ENCODE peak calls at places on chromosomes 11 and 22, in nine cellular contexts. S is HL-60, B is stomach, T is fibroblast of mammary gland, R is left lung, J is IMR-90, U is AG04450, H is bronchial epithelial cell, Z is tibial artery. K is an unnamed sample.

GRCh38 chr22:43000441-43001175 is 14.3 kb downstream of the PACSIN2 start:
- DNase-seq in S (peak), B (no peak), T (peak), R (no peak), J (peak), U (no peak), H (peak), Z (no peak), K (no peak)

GRCh38 chr11:6474806-6475500 is 1.2 kb upstream of the TRIM3 start:
- DNase-seq in S (no peak), B (no peak), T (no peak), R (no peak), J (peak), U (no peak), H (no peak), Z (no peak), K (no peak)

GRCh38 chr11:77542296-77542695 is 47.5 kb upstream of the AQP11 start:
- DNase-seq in S (no peak), B (no peak), T (peak), R (no peak), J (peak), U (no peak), H (peak), Z (no peak), K (no peak)

GRCh38 chr11:58334708-58335107 is 24.2 kb downstream of the OR5B17 start:
- DNase-seq in S (no peak), B (no peak), T (peak), R (no peak), J (peak), U (peak), H (peak), Z (no peak), K (no peak)

GRCh38 chr11:134584001-134584561 is 172.0 kb upstream of the B3GAT1 start:
- DNase-seq in S (no peak), B (no peak), T (no peak), R (no peak), J (no peak), U (no peak), H (no peak), Z (no peak), K (no peak)

GRCh38 chr11:72233773-72234513 is 9.4 kb downstream of the INPPL1 start:
- DNase-seq in S (no peak), B (no peak), T (no peak), R (no peak), J (no peak), U (no peak), H (no peak), Z (peak), K (no peak)

GRCh38 chr11:20112291-20113146 is 47.8 kb downstream of the DBX1 start:
- DNase-seq in S (no peak), B (peak), T (peak), R (no peak), J (peak), U (peak), H (peak), Z (peak), K (no peak)

GRCh38 chr11:12066056-12066798 is 44.2 kb upstream of the MICAL2 start:
- DNase-seq in S (no peak), B (no peak), T (peak), R (no peak), J (peak), U (peak), H (peak), Z (no peak), K (no peak)

GRCh38 chr11:844693-845644 is 2.3 kb downstream of the TSPAN4 start:
- DNase-seq in S (no peak), B (peak), T (peak), R (peak), J (peak), U (peak), H (no peak), Z (peak), K (no peak)

GRCh38 chr11:24965780-24966179 is 468.9 kb downstream of the LUZP2 start:
- DNase-seq in S (no peak), B (no peak), T (no peak), R (no peak), J (no peak), U (no peak), H (peak), Z (no peak), K (no peak)

GRCh38 chr11:43578346-43579170 is 102.0 kb upstream of the HSD17B12 start:
- DNase-seq in S (no peak), B (no peak), T (peak), R (no peak), J (peak), U (no peak), H (peak), Z (no peak), K (no peak)

GRCh38 chr11:17742019-17742418 is 7.4 kb downstream of the KCNC1 start:
- DNase-seq in S (no peak), B (no peak), T (no peak), R (no peak), J (no peak), U (no peak), H (no peak), Z (no peak), K (no peak)

GRCh38 chr11:120281161-120281795 is 41.3 kb downstream of the POU2F3 start:
- DNase-seq in S (no peak), B (no peak), T (no peak), R (no peak), J (no peak), U (no peak), H (no peak), Z (no peak), K (no peak)

GRCh38 chr11:10459029-10459970 is 4.2 kb downstream of the AMPD3 start:
- DNase-seq in S (peak), B (no peak), T (no peak), R (no peak), J (no peak), U (no peak), H (no peak), Z (no peak), K (no peak)

GRCh38 chr22:45468872-45469572 is 33.7 kb upstream of the FBLN1 start:
- DNase-seq in S (no peak), B (no peak), T (peak), R (no peak), J (peak), U (no peak), H (peak), Z (peak), K (peak)

GRCh38 chr22:27124336-27125023 is 467.1 kb downstream of the MIAT start:
- DNase-seq in S (peak), B (no peak), T (no peak), R (no peak), J (no peak), U (no peak), H (no peak), Z (peak), K (no peak)

GRCh38 chr22:27726726-27727449 is 74.7 kb downstream of the MN1 start:
- DNase-seq in S (no peak), B (peak), T (peak), R (no peak), J (peak), U (no peak), H (peak), Z (peak), K (no peak)

GRCh38 chr11:10322830-10323792 is 18.2 kb downstream of the ADM start:
- DNase-seq in S (no peak), B (peak), T (peak), R (no peak), J (peak), U (no peak), H (peak), Z (peak), K (no peak)

GRCh38 chr11:22928207-22928917 is 68.1 kb upstream of the CCDC179 start:
- DNase-seq in S (no peak), B (no peak), T (no peak), R (no peak), J (no peak), U (no peak), H (peak), Z (no peak), K (no peak)

GRCh38 chr11:119741369-119742262 is 12.6 kb upstream of the NECTIN1 start:
- DNase-seq in S (peak), B (peak), T (no peak), R (peak), J (no peak), U (no peak), H (no peak), Z (no peak), K (no peak)

GRCh38 chr22:46056169-46057041 is 79.4 kb upstream of the WNT7B start:
- DNase-seq in S (no peak), B (peak), T (peak), R (peak), J (no peak), U (no peak), H (no peak), Z (peak), K (peak)

GRCh38 chr22:42451499-42452145 is 19.4 kb upstream of the NFAM1 start:
- DNase-seq in S (no peak), B (no peak), T (no peak), R (peak), J (no peak), U (no peak), H (no peak), Z (no peak), K (no peak)

GRCh38 chr11:94873910-94874575 is 99.3 kb downstream of the CWC15 start:
- DNase-seq in S (no peak), B (no peak), T (no peak), R (no peak), J (no peak), U (no peak), H (no peak), Z (no peak), K (no peak)

GRCh38 chr11:33197915-33198727 is 36.8 kb upstream of the CSTF3 start:
- DNase-seq in S (peak), B (no peak), T (peak), R (no peak), J (no peak), U (no peak), H (no peak), Z (no peak), K (no peak)

GRCh38 chr22:38700271-38700788 is 413 bp downstream of the JOSD1 start:
- DNase-seq in S (peak), B (peak), T (peak), R (peak), J (no peak), U (no peak), H (no peak), Z (peak), K (no peak)

GRCh38 chr11:108286369-108286768 is 63.5 kb downstream of the ATM start:
- DNase-seq in S (no peak), B (no peak), T (no peak), R (no peak), J (no peak), U (no peak), H (no peak), Z (no peak), K (no peak)

GRCh38 chr11:128582496-128583366 is 4.6 kb downstream of the ETS1 start:
- DNase-seq in S (peak), B (no peak), T (peak), R (no peak), J (peak), U (peak), H (peak), Z (no peak), K (no peak)

GRCh38 chr11:32056445-32056844 is 34.4 kb upstream of the RCN1 start:
- DNase-seq in S (peak), B (no peak), T (peak), R (no peak), J (no peak), U (no peak), H (no peak), Z (no peak), K (no peak)

GRCh38 chr11:45658292-45658991 is 7.0 kb downstream of the CHST1 start:
- DNase-seq in S (no peak), B (peak), T (peak), R (no peak), J (peak), U (no peak), H (no peak), Z (peak), K (no peak)

GRCh38 chr11:18726040-18726439 is at the start of gene IGSF22:
- DNase-seq in S (no peak), B (no peak), T (no peak), R (no peak), J (no peak), U (no peak), H (no peak), Z (no peak), K (no peak)

GRCh38 chr11:120335596-120335927 is 651 bp upstream of the ARHGEF12 start:
- DNase-seq in S (no peak), B (peak), T (no peak), R (peak), J (peak), U (no peak), H (no peak), Z (no peak), K (no peak)

GRCh38 chr11:68956142-68956541 is 24.6 kb downstream of the MRGPRD start:
- DNase-seq in S (peak), B (no peak), T (no peak), R (no peak), J (no peak), U (no peak), H (no peak), Z (peak), K (no peak)

GRCh38 chr11:62889484-62890437 is 9.1 kb downstream of the SLC3A2 start:
- DNase-seq in S (peak), B (no peak), T (peak), R (no peak), J (peak), U (no peak), H (no peak), Z (no peak), K (no peak)

GRCh38 chr22:39543095-39543494 is 10.5 kb upstream of the RPS19BP1 start:
- DNase-seq in S (peak), B (no peak), T (peak), R (no peak), J (peak), U (no peak), H (no peak), Z (no peak), K (no peak)

GRCh38 chr22:44246615-44247326 is 66.0 kb downstream of the SHISAL1 start:
- DNase-seq in S (no peak), B (peak), T (no peak), R (no peak), J (no peak), U (no peak), H (no peak), Z (no peak), K (no peak)

GRCh38 chr11:73313652-73314051 is 5.6 kb downstream of the ARHGEF17 start:
- DNase-seq in S (peak), B (no peak), T (no peak), R (no peak), J (no peak), U (no peak), H (no peak), Z (no peak), K (no peak)

GRCh38 chr11:73315288-73316020 is 7.4 kb downstream of the ARHGEF17 start:
- DNase-seq in S (no peak), B (no peak), T (no peak), R (no peak), J (no peak), U (no peak), H (no peak), Z (no peak), K (no peak)

GRCh38 chr11:73312806-73313403 is 4.8 kb downstream of the ARHGEF17 start:
- DNase-seq in S (no peak), B (no peak), T (peak), R (no peak), J (peak), U (no peak), H (no peak), Z (no peak), K (no peak)

GRCh38 chr11:73316422-73316821 is 8.3 kb downstream of the ARHGEF17 start:
- DNase-seq in S (no peak), B (no peak), T (no peak), R (no peak), J (no peak), U (no peak), H (no peak), Z (no peak), K (no peak)

GRCh38 chr11:73314121-73314948 is 6.3 kb downstream of the ARHGEF17 start:
- DNase-seq in S (peak), B (no peak), T (peak), R (peak), J (peak), U (no peak), H (no peak), Z (peak), K (no peak)
- TF ChIP-seq CTCF in S (no peak), B (no peak), T (no peak), R (no peak), J (no peak), U (peak), H (no peak), Z (no peak), K (no peak)

GRCh38 chr22:47497666-47498065 is 735.2 kb downstream of the TBC1D22A start:
- DNase-seq in S (no peak), B (no peak), T (no peak), R (no peak), J (no peak), U (no peak), H (no peak), Z (no peak), K (no peak)
- TF ChIP-seq CTCF in S (no peak), B (no peak), T (no peak), R (no peak), J (no peak), U (no peak), H (no peak), Z (no peak), K (no peak)

GRCh38 chr11:66853242-66854229 is 3.3 kb upstream of the LRFN4 start:
- DNase-seq in S (no peak), B (no peak), T (no peak), R (peak), J (no peak), U (no peak), H (no peak), Z (peak), K (peak)

GRCh38 chr11:66850588-66851250 is 6.1 kb upstream of the LRFN4 start:
- DNase-seq in S (no peak), B (no peak), T (no peak), R (no peak), J (no peak), U (no peak), H (no peak), Z (peak), K (peak)

GRCh38 chr11:66852466-66853241 is 4.2 kb upstream of the LRFN4 start:
- DNase-seq in S (no peak), B (no peak), T (no peak), R (peak), J (no peak), U (no peak), H (no peak), Z (peak), K (peak)

GRCh38 chr11:66851251-66851620 is 5.6 kb upstream of the LRFN4 start:
- DNase-seq in S (no peak), B (no peak), T (no peak), R (no peak), J (no peak), U (no peak), H (no peak), Z (peak), K (peak)

GRCh38 chr11:66851698-66852465 is 5.0 kb upstream of the LRFN4 start:
- DNase-seq in S (peak), B (no peak), T (no peak), R (peak), J (no peak), U (no peak), H (no peak), Z (peak), K (peak)
- TF ChIP-seq CTCF in S (no peak), B (no peak), T (no peak), R (no peak), J (peak), U (no peak), H (peak), Z (no peak), K (no peak)

GRCh38 chr11:118054712-118055640 is 21.9 kb upstream of the TMPRSS4 start:
- DNase-seq in S (no peak), B (peak), T (no peak), R (no peak), J (no peak), U (no peak), H (no peak), Z (peak), K (no peak)

GRCh38 chr11:118055966-118056365 is 20.9 kb upstream of the TMPRSS4 start:
- DNase-seq in S (no peak), B (no peak), T (no peak), R (no peak), J (no peak), U (no peak), H (no peak), Z (no peak), K (no peak)

GRCh38 chr11:118058311-118059230 is 18.3 kb upstream of the TMPRSS4 start:
- DNase-seq in S (no peak), B (no peak), T (no peak), R (no peak), J (no peak), U (no peak), H (no peak), Z (peak), K (no peak)

GRCh38 chr11:118057424-118058145 is 19.3 kb upstream of the TMPRSS4 start:
- DNase-seq in S (no peak), B (no peak), T (no peak), R (no peak), J (no peak), U (no peak), H (no peak), Z (peak), K (no peak)

GRCh38 chr11:118056806-118057205 is 20.1 kb upstream of the TMPRSS4 start:
- DNase-seq in S (peak), B (no peak), T (no peak), R (no peak), J (no peak), U (no peak), H (no peak), Z (peak), K (no peak)
- TF ChIP-seq CTCF in S (no peak), B (no peak), T (no peak), R (no peak), J (no peak), U (no peak), H (no peak), Z (no peak), K (no peak)

GRCh38 chr22:22099194-22099486 is 116.6 kb upstream of the TOP3B start:
- DNase-seq in S (no peak), B (no peak), T (no peak), R (no peak), J (no peak), U (no peak), H (no peak), Z (no peak), K (no peak)

GRCh38 chr22:22097727-22098228 is 115.2 kb upstream of the TOP3B start:
- DNase-seq in S (no peak), B (no peak), T (no peak), R (no peak), J (no peak), U (no peak), H (no peak), Z (no peak), K (no peak)

GRCh38 chr22:22103078-22103593 is 120.5 kb upstream of the TOP3B start:
- DNase-seq in S (peak), B (no peak), T (peak), R (no peak), J (no peak), U (no peak), H (no peak), Z (no peak), K (no peak)

GRCh38 chr22:22098457-22099193 is 116.0 kb upstream of the TOP3B start:
- DNase-seq in S (no peak), B (no peak), T (no peak), R (no peak), J (no peak), U (no peak), H (no peak), Z (no peak), K (no peak)

GRCh38 chr22:22099833-22100812 is 117.5 kb upstream of the TOP3B start:
- DNase-seq in S (peak), B (no peak), T (peak), R (no peak), J (peak), U (no peak), H (peak), Z (no peak), K (no peak)
- TF ChIP-seq CTCF in S (no peak), B (no peak), T (peak), R (no peak), J (peak), U (peak), H (peak), Z (no peak), K (peak)

DNA sequence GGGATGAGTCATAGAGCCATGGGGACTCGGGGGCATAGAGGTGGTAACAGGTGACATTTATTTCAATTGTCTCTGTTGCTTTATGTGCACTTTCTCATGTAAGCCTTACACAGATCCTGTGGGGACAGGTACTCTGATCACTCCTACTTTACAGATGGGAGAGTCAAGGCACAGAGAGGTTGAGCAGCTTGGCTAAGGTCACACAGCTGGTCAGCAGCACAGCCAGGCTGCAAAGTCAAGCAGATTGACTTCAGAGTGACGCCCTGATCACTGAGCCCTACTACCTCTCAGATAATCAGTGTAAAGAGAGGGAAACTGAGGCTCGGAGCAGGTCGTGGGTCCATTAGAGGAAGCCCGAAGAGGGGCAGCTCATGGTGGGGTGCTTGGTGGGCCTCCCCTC is 3.5 kb downstream of the TMPRSS6 start:
- DNase-seq in S (no peak), B (no peak), T (no peak), R (no peak), J (no peak), U (no peak), H (no peak), Z (no peak), K (no peak)
- TF ChIP-seq CTCF in S (no peak), B (no peak), T (no peak), R (no peak), J (no peak), U (no peak), H (no peak), Z (no peak), K (no peak)

DNA sequence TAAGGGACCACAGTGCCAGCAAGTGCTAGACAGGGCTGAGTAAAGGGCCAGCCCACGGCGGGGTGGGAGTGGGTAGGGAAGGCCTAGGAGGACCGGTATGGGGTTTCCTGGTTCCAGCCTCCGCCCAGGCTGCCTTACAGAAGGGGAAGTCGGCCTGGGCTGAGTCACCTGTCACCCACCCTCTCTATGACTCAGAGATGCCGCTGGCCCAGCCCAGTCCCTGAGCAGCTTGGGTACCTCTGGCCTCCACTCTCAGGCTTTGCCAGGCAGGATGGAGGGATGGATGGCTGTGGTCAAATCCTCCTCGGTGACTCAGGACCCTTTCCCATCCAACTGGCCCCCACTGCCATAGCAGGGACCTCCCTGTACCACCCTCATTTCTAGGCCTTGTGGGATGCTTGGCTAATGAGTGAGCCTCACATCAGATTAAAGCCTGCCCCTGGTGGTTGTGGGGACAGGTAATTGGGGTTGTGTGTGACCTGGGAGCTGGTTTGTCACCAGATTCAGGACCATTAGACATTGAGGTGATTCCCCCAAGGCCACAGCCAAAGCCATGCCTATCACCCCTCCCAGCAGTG is 13.9 kb downstream of the SLC35E4 start:
- DNase-seq in S (peak), B (peak), T (peak), R (peak), J (peak), U (no peak), H (peak), Z (no peak), K (no peak)
- TF ChIP-seq CTCF in S (no peak), B (no peak), T (peak), R (no peak), J (no peak), U (no peak), H (peak), Z (no peak), K (peak)